ENCODE peak calls at places on chromosomes 5 and 9, in seven cellular contexts. P is fibroblast of pulmonary artery, X is fibroblast of villous mesenchyme, F is cardiac muscle cell, A is upper lobe of right lung, Q is ovary, S is AG04450. L is an unnamed sample.

GRCh38 chr5:151480384-151480783 is 33.0 kb downstream of the SLC36A1 start:
- DNase-seq in P (peak; percentile 46), X (peak; percentile 40), F (peak; percentile 51), A (no peak), Q (no peak), S (no peak), L (no peak)

GRCh38 chr9:34746526-34746925 is 36.6 kb upstream of the CCL21 start:
- DNase-seq in P (no peak), X (no peak), F (peak; percentile 16), A (no peak), Q (no peak), S (no peak), L (no peak)

GRCh38 chr9:96293481-96293880 is 8.5 kb downstream of the HSD17B3 start:
- DNase-seq in P (peak; percentile 59), X (peak; percentile 10), F (peak; percentile 45), A (no peak), Q (no peak), S (no peak), L (no peak)

GRCh38 chr5:132022737-132023136 is 11.3 kb upstream of the ACSL6 start:
- DNase-seq in P (no peak), X (no peak), F (no peak), A (no peak), Q (no peak), S (no peak), L (no peak)

GRCh38 chr9:23551171-23551795 is 274.8 kb downstream of the ELAVL2 start:
- DNase-seq in P (no peak), X (no peak), F (no peak), A (no peak), Q (no peak), S (no peak), L (no peak)

GRCh38 chr9:134165357-134166315 is 1.3 kb upstream of the RNU6ATAC start:
- DNase-seq in P (peak; percentile 38), X (peak; percentile 18), F (peak; percentile 36), A (peak; percentile 75), Q (peak; percentile 67), S (no peak), L (no peak)

GRCh38 chr5:115949096-115949495 is 13.2 kb upstream of the LVRN start:
- DNase-seq in P (no peak), X (no peak), F (no peak), A (no peak), Q (no peak), S (no peak), L (no peak)

GRCh38 chr9:35407846-35408245 is 82.1 kb upstream of the RUSC2 start:
- DNase-seq in P (no peak), X (no peak), F (no peak), A (no peak), Q (no peak), S (no peak), L (no peak)

GRCh38 chr9:127783111-127783621 is 2.7 kb upstream of the CDK9 start:
- DNase-seq in P (no peak), X (no peak), F (no peak), A (peak; percentile 83), Q (peak; percentile 51), S (no peak), L (no peak)

GRCh38 chr5:122076669-122077450 is 1.2 kb downstream of the LOX start:
- DNase-seq in P (peak; percentile 82), X (peak; percentile 86), F (peak; percentile 86), A (peak; percentile 86), Q (peak; percentile 79), S (no peak), L (peak; percentile 52)
- TF ChIP-seq CTCF in P (peak; percentile 89), X (peak; percentile 94), F (peak; percentile 92), A (peak; percentile 69), Q (peak; percentile 53), S (peak; percentile 93), L (peak; percentile 91)

DNA sequence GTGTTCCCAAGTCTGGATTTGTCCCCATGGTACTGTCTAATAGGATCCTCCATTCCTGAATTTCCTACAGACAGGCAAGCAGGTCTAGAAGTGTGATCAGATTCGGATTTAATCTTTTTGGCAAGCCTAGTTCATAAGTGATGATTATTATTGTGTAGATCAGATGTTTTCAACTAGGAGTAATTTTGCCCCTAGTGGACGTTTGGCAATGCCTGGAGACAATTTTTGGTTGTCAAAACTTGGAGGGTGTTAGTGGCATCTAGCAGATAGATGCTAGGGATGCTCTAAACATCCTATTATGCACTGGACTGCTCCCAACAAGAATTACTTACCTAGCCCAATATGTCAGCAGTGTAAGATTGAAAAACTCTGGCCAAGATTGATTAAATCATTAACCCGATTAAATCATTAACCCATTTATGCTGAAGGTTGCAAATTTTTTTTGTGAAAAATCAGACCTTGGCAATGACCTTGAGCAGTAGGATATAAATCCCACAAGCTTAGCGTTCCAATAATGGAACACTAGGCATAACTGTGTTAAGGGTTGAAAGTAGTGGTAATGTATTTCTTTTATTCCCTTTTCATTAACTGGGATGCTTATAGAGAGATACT is 28.2 kb downstream of the TCERG1 start:
- DNase-seq in P (peak; percentile 7), X (no peak), F (peak; percentile 10), A (no peak), Q (no peak), S (no peak), L (no peak)
- TF ChIP-seq CTCF in P (peak; percentile 49), X (peak; percentile 27), F (peak; percentile 41), A (no peak), Q (no peak), S (peak; percentile 39), L (peak; percentile 10)

GRCh38 chr5:154857091-154857533 is 1.3 kb upstream of the CNOT8 start:
- DNase-seq in P (no peak), X (no peak), F (no peak), A (no peak), Q (peak; percentile 87), S (no peak), L (no peak)
- TF ChIP-seq CTCF in P (no peak), X (no peak), F (no peak), A (no peak), Q (no peak), S (no peak), L (no peak)

GRCh38 chr5:36875789-36876388 is 680 bp upstream of the NIPBL start:
- DNase-seq in P (peak; percentile 76), X (peak; percentile 83), F (peak; percentile 85), A (peak; percentile 93), Q (peak; percentile 84), S (peak; percentile 29), L (no peak)
- TF ChIP-seq CTCF in P (peak; percentile 55), X (peak; percentile 56), F (peak; percentile 55), A (peak; percentile 53), Q (peak; percentile 54), S (peak; percentile 71), L (peak; percentile 60)

DNA sequence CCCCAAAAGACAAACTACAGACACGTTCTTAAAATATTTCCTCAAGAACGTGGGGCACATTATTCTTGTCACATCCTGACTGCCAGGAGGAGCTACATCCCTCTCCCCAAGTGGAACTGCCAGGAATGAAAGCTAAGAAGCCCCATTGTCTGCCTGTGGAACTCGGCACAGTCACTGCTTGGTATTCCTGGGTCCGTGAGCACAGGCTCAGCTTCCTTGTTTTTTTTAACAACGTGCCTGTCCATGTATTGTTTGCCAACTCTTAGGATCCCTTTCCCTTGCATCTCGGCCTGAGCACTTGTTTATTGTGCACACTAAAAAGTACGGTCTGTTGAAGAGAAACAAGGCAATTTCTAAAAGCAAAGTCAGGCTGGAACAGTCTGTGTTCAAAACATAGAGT is 47.0 kb upstream of the SELENOP start:
- DNase-seq in P (no peak), X (no peak), F (no peak), A (no peak), Q (no peak), S (no peak), L (no peak)
- TF ChIP-seq CTCF in P (no peak), X (no peak), F (no peak), A (no peak), Q (no peak), S (no peak), L (no peak)

GRCh38 chr5:153783278-153783677 is 255.4 kb downstream of the FAM114A2 start:
- DNase-seq in P (no peak), X (no peak), F (no peak), A (no peak), Q (no peak), S (no peak), L (no peak)

GRCh38 chr5:153780876-153781275 is 257.8 kb downstream of the FAM114A2 start:
- DNase-seq in P (no peak), X (no peak), F (no peak), A (no peak), Q (no peak), S (no peak), L (no peak)

GRCh38 chr5:153781325-153781724 is 257.4 kb downstream of the FAM114A2 start:
- DNase-seq in P (no peak), X (no peak), F (no peak), A (no peak), Q (no peak), S (no peak), L (no peak)

GRCh38 chr5:153784277-153784676 is 254.4 kb downstream of the FAM114A2 start:
- DNase-seq in P (no peak), X (no peak), F (no peak), A (no peak), Q (no peak), S (no peak), L (no peak)

GRCh38 chr5:153782589-153783238 is 256.0 kb downstream of the FAM114A2 start:
- DNase-seq in P (peak; percentile 53), X (peak; percentile 44), F (peak; percentile 4), A (no peak), Q (no peak), S (no peak), L (no peak)
- TF ChIP-seq CTCF in P (peak; percentile 18), X (peak; percentile 19), F (no peak), A (no peak), Q (no peak), S (no peak), L (no peak)

GRCh38 chr9:108854094-108854493 is 1.7 kb downstream of the ACTL7B start:
- DNase-seq in P (no peak), X (no peak), F (no peak), A (no peak), Q (no peak), S (no peak), L (no peak)

GRCh38 chr9:108852089-108852488 is 3.7 kb downstream of the ACTL7B start:
- DNase-seq in P (no peak), X (no peak), F (no peak), A (no peak), Q (no peak), S (no peak), L (no peak)

GRCh38 chr9:108854641-108855528 is 901 bp downstream of the ACTL7B start:
- DNase-seq in P (no peak), X (no peak), F (peak; percentile 18), A (no peak), Q (no peak), S (no peak), L (no peak)

GRCh38 chr9:108851138-108851537 is 4.6 kb downstream of the ACTL7B start:
- DNase-seq in P (no peak), X (no peak), F (no peak), A (no peak), Q (no peak), S (no peak), L (no peak)

DNA sequence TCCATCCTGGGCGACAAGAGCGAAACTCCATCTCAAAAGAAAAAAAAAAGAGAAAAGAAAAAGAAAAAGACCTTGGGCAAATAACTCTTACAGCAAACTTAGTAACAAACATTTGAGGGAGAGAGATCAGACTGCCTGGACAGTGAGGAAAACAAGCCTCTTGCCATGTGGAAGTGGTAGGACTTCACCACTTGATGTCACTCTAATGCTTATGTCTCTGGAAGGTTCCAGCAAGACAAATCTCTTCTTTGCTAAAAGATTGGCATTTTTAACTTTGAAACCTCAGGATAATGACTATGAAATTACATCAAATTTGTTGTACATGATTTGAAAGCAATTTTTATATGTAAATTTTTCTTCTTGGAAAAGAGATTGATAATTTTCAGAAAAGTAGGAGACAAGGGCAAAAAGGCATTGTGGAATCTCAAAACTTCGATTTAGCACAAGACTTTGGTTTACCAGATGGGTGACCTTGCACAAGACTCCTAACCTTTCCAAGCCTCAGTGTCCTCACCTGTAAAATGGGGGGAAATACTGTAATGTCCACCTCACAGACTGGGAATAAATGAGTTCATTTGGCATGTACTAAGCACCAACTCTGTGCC is 5.4 kb downstream of the ACTL7B start:
- DNase-seq in P (peak; percentile 66), X (peak; percentile 44), F (peak; percentile 55), A (no peak), Q (no peak), S (no peak), L (no peak)
- TF ChIP-seq CTCF in P (peak; percentile 58), X (peak; percentile 33), F (peak; percentile 45), A (peak; percentile 24), Q (no peak), S (peak; percentile 35), L (peak; percentile 36)